ENCODE peak calls at places on chromosomes 11 and 22, in nine cellular contexts. Q is MV-4-11, F is NCI-H526 treated with DMSO at 0.1 percent for 48 hours, Z is T-helper 9 cell, Y is NT2/D1, P is GDM1, J is NCI-H345, K is omental fat pad, I is SK-N-MC. B is an unnamed sample.

GRCh38 chr11:72521672-72522071 is 87.3 kb upstream of the CLPB start:
- DNase-seq in P (no peak), Y (no peak), Z (no peak), F (no peak), J (no peak), I (no peak), K (no peak), Q (no peak), B (no peak)

GRCh38 chr22:39013923-39014722 is at the start of gene APOBEC3C:
- DNase-seq in Z (peak; percentile 56), I (no peak), K (peak; percentile 58), P (peak; percentile 72), Q (peak; percentile 92), J (no peak), F (peak; percentile 0), Y (no peak), B (peak; percentile 73)

GRCh38 chr11:59918987-59919589 is 19.1 kb upstream of the OOSP1 start:
- DNase-seq in F (peak; percentile 3), Z (no peak), P (peak; percentile 35), Y (peak; percentile 46), Q (peak; percentile 42), I (no peak), K (no peak), J (peak; percentile 13), B (no peak)

GRCh38 chr11:72896431-72896830 is 82.2 kb downstream of the ATG16L2 start:
- DNase-seq in Q (no peak), I (no peak), Z (no peak), F (no peak), K (no peak), P (no peak), J (no peak), Y (no peak), B (no peak)

GRCh38 chr11:113160652-113161051 is 153.7 kb upstream of the TTC12 start:
- DNase-seq in J (no peak), I (no peak), Y (no peak), Q (no peak), F (no peak), P (no peak), K (no peak), Z (no peak), B (no peak)

GRCh38 chr22:31199187-31199586 is 12.9 kb upstream of the LIMK2 start:
- DNase-seq in F (no peak), I (no peak), Z (no peak), K (no peak), Q (no peak), Y (no peak), J (no peak), P (no peak), B (no peak)

GRCh38 chr11:7204778-7205177 is 46.9 kb upstream of the SYT9 start:
- DNase-seq in Y (no peak), Z (no peak), J (no peak), P (no peak), F (no peak), Q (no peak), K (no peak), I (no peak), B (no peak)

GRCh38 chr11:32116668-32117067 is 25.8 kb downstream of the RCN1 start:
- DNase-seq in I (no peak), P (no peak), Z (no peak), F (no peak), Q (no peak), K (no peak), J (no peak), Y (no peak), B (no peak)

GRCh38 chr22:29744902-29745301 is 21.9 kb downstream of the ZMAT5 start:
- DNase-seq in K (no peak), F (no peak), J (peak; percentile 66), P (no peak), Q (no peak), Y (no peak), I (no peak), Z (no peak), B (peak; percentile 86)

GRCh38 chr11:128711136-128711535 is 17.3 kb downstream of the FLI1 start:
- DNase-seq in I (no peak), F (no peak), Q (no peak), J (no peak), Y (no peak), P (no peak), Z (no peak), K (no peak), B (no peak)

GRCh38 chr11:460331-461199 is 10.5 kb downstream of the PTDSS2 start:
- DNase-seq in K (no peak), P (no peak), Y (no peak), Q (no peak), F (no peak), J (no peak), Z (no peak), I (no peak), B (no peak)

GRCh38 chr11:1853376-1854131 is 670 bp downstream of the LSP1 start:
- DNase-seq in P (no peak), Z (no peak), K (no peak), I (no peak), J (no peak), Y (no peak), Q (no peak), F (no peak), B (peak; percentile 75)

GRCh38 chr11:75437966-75438659 is 5.1 kb upstream of the KLHL35 start:
- DNase-seq in K (no peak), F (no peak), Y (no peak), P (no peak), J (no peak), Q (no peak), I (no peak), Z (no peak), B (no peak)

GRCh38 chr11:128508785-128509518 is 78.4 kb downstream of the ETS1 start:
- DNase-seq in K (no peak), J (no peak), P (no peak), Z (no peak), Q (no peak), I (no peak), F (no peak), Y (no peak), B (no peak)